ENCODE peak calls at places on chromosome 1, in six cellular contexts. F, W, U, M, S and V are unnamed samples.

GRCh38 chr1:12405325-12406217 is 175.7 kb downstream of the VPS13D start:
- DNase-seq in F (peak; percentile 36), U (no peak), S (peak; percentile 22), M (peak; percentile 65), W (peak; percentile 63), V (peak; percentile 59)

GRCh38 chr1:154787171-154787570 is 82.9 kb downstream of the KCNN3 start:
- DNase-seq in F (no peak), U (no peak), M (no peak), W (no peak), S (no peak), V (no peak)

GRCh38 chr1:22747021-22747734 is 36.5 kb downstream of the EPHB2 start:
- DNase-seq in U (no peak), S (no peak), M (peak; percentile 69), W (no peak), F (peak; percentile 91), V (peak; percentile 93)

GRCh38 chr1:61680500-61680899 is 44.4 kb downstream of the TM2D1 start:
- DNase-seq in M (no peak), U (no peak), S (no peak), F (no peak), W (no peak), V (peak; percentile 23)

GRCh38 chr1:205629751-205630150 is 2.1 kb downstream of the ELK4 start:
- DNase-seq in U (peak; percentile 19), S (no peak), W (no peak), F (no peak), M (peak; percentile 32), V (no peak)

GRCh38 chr1:55694297-55694696 is 479.1 kb upstream of the USP24 start:
- DNase-seq in F (peak; percentile 35), U (no peak), W (no peak), M (no peak), S (peak; percentile 74), V (peak; percentile 83)

GRCh38 chr1:112312315-112312714 is 83.7 kb upstream of the CTTNBP2NL start:
- DNase-seq in S (no peak), U (no peak), W (no peak), M (no peak), F (no peak), V (no peak)

GRCh38 chr1:199302554-199302953 is 663.7 kb downstream of the PTPRC start:
- DNase-seq in U (no peak), F (peak; percentile 19), W (no peak), S (no peak), M (peak; percentile 53), V (peak; percentile 71)

GRCh38 chr1:9984253-9984652 is 12.8 kb upstream of the RBP7 start:
- DNase-seq in U (no peak), M (no peak), S (no peak), W (no peak), F (no peak), V (no peak)

GRCh38 chr1:199273837-199274379 is 635.1 kb downstream of the PTPRC start:
- DNase-seq in M (peak; percentile 42), S (peak; percentile 23), U (no peak), F (peak; percentile 80), W (no peak), V (peak; percentile 60)

GRCh38 chr1:200029035-200029623 is 1.6 kb downstream of the NR5A2 start:
- DNase-seq in F (peak; percentile 36), W (peak; percentile 79), S (peak; percentile 82), M (peak; percentile 65), U (peak; percentile 88), V (no peak)

GRCh38 chr1:222955964-222956363 is 141.1 kb downstream of the DISP1 start:
- DNase-seq in S (no peak), F (no peak), W (no peak), M (no peak), U (no peak), V (no peak)

GRCh38 chr1:182724215-182724614 is 39.8 kb upstream of the RGS8 start:
- DNase-seq in W (no peak), F (no peak), S (no peak), M (no peak), U (no peak), V (no peak)

GRCh38 chr1:167631987-167632680 is 2.1 kb downstream of the RCSD1 start:
- DNase-seq in S (no peak), W (no peak), U (peak; percentile 75), M (no peak), F (no peak), V (no peak)

GRCh38 chr1:228226956-228227791 is 19.3 kb downstream of the OBSCN start:
- DNase-seq in W (no peak), F (peak; percentile 63), M (peak; percentile 52), U (peak; percentile 12), S (no peak), V (peak; percentile 36)

GRCh38 chr1:10965621-10966226 is 46.7 kb upstream of the TARDBP start:
- DNase-seq in M (peak; percentile 33), U (peak; percentile 14), W (no peak), F (no peak), S (no peak), V (no peak)

GRCh38 chr1:230327892-230328284 is 98.2 kb downstream of the PGBD5 start:
- DNase-seq in F (no peak), S (no peak), M (no peak), U (no peak), W (no peak), V (peak; percentile 43)

GRCh38 chr1:7641587-7642417 is 129.3 kb upstream of the VAMP3 start:
- DNase-seq in S (no peak), F (no peak), U (no peak), M (no peak), W (peak; percentile 21), V (no peak)

GRCh38 chr1:70441392-70442035 is 30.4 kb downstream of the CTH start:
- DNase-seq in M (no peak), W (no peak), S (no peak), F (no peak), U (no peak), V (no peak)

GRCh38 chr1:41374711-41375110 is 13.5 kb downstream of the FOXO6 start:
- DNase-seq in S (no peak), W (no peak), U (no peak), F (no peak), M (no peak), V (no peak)

GRCh38 chr1:221776495-221777413 is 34.9 kb upstream of the DUSP10 start:
- DNase-seq in F (no peak), S (no peak), M (no peak), W (no peak), U (no peak), V (no peak)

GRCh38 chr1:240092301-240093119 is 827 bp downstream of the FMN2 start:
- DNase-seq in U (no peak), S (peak; percentile 60), W (peak; percentile 57), M (peak; percentile 88), F (peak; percentile 74), V (peak; percentile 76)

GRCh38 chr1:204443260-204443619 is 31.6 kb upstream of the PPP1R15B start:
- DNase-seq in M (no peak), S (peak; percentile 40), U (no peak), F (no peak), W (no peak), V (no peak)

GRCh38 chr1:229165327-229165726 is 105.6 kb upstream of the RAB4A start:
- DNase-seq in M (no peak), W (no peak), S (no peak), F (no peak), U (no peak), V (no peak)

GRCh38 chr1:12287869-12288268 is 58.0 kb downstream of the VPS13D start:
- DNase-seq in U (no peak), F (no peak), S (no peak), M (no peak), W (no peak), V (no peak)

GRCh38 chr1:22317231-22317919 is 134.3 kb upstream of the ZBTB40 start:
- DNase-seq in M (peak; percentile 16), W (peak; percentile 76), F (no peak), U (peak; percentile 23), S (peak; percentile 50), V (no peak)

GRCh38 chr1:111656093-111657017 is 36.8 kb downstream of the RAP1A start:
- DNase-seq in S (peak; percentile 44), U (peak; percentile 48), W (peak; percentile 57), M (peak; percentile 75), F (peak; percentile 66), V (peak; percentile 12)

GRCh38 chr1:116537439-116537838 is 33.4 kb downstream of the CD58 start:
- DNase-seq in U (no peak), S (peak; percentile 13), M (peak; percentile 54), F (peak; percentile 58), W (no peak), V (peak; percentile 50)

DNA sequence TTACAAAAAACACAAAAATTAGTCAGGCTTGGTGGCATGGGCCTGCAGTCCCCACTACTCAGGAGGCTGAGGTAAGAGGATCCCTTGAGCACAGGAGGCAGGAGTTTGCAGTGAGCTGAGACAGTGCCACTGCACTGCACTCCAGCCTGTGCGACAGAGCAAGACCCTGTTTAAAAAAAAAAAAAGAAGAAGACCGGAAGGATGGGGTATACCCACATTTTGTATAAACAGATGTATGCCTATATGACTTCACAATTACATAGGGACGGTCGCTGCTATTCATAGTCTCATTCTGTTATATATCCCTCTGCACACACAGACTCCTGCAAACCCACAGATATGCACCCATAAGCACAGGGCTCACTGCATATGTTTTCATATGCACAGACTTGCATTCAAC is 12.7 kb downstream of the LCK start:
- DNase-seq in W (no peak), F (no peak), S (no peak), M (no peak), U (peak; percentile 90), V (no peak)
- H3K4me3 ChIP-seq in W (no peak overlapping the region), F (no peak overlapping the region), S (no peak overlapping the region), M (no peak overlapping the region), U (peak overlapping the region; percentile 54), V (no peak overlapping the region)

DNA sequence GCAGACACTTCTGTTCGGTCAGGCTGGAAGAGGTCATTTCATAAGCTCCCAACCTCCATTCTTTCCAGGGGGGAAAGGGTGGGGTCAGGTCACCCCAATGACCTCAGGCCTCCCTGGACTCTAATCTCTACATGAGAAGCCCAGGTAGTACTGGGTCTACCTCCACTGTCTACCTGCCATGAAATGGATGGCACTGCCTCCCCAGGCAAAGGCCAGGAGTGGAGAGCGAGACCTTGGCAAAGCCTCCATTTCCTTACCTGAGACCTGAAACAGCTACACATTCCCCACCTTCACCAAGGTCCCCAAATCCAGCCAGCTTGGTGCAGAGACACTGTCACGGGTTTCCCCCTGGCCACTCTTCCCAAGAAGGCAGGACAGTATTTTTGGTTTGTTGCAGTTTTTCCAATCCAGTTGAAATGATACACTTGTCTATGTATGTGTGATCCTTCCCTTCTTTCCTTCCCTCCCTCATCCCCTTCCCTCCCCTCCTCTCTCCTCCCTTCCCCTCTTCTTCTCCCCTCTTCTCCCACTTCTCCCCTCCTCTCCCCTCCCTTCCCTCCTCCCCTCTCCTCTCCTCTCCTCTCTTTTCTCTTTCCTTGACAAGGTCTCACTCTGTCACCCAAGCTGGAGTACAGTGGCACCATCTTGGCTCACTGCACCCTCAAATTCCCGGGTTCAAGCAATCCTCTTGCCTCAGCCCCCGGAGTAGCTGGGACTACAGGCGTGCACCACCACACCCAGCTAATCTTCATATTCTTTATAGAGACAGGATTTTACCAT is 16.1 kb downstream of the BTG2 start:
- DNase-seq in U (no peak), F (no peak), S (no peak), M (no peak), W (no peak), V (no peak)
- H4K20me1 ChIP-seq in U (no peaks in the 10 kb centered on the region), F (no peaks in the 10 kb centered on the region), S (no peaks in the 10 kb centered on the region), M (no peaks in the 10 kb centered on the region), W (no peaks in the 10 kb centered on the region), V (no peaks in the 10 kb centered on the region)

GRCh38 chr1:1294250-1294890 is 13.4 kb downstream of the ACAP3 start:
- DNase-seq in U (no peak), F (no peak), S (no peak), M (no peak), W (no peak), V (no peak)
- H3K4me3 ChIP-seq in U (no peak overlapping the region), F (no peak overlapping the region), S (no peak overlapping the region), M (no peak overlapping the region), W (peak overlapping the region; percentile 59), V (no peak overlapping the region)

DNA sequence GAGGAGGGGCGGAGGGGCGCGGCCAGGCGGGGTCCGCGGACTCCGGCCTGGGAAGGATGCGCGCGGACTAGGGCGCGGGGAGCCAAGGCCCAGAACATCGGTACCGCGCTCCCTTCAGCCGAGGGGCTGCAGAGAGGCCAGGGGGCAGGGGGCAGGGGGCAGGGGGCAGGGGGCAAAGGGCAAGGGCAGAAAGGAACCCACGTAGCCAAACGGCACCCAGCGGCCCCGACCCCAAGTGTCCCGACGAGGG is 516 bp downstream of the NPHP4 start:
- DNase-seq in U (no peak), W (no peak), M (no peak), S (no peak), F (no peak), V (no peak)
- H4K20me1 ChIP-seq in U (no peaks in the 10 kb centered on the region), W (peaks cover 15% of the 10 kb centered on the region), M (no peaks in the 10 kb centered on the region), S (no peaks in the 10 kb centered on the region), F (no peaks in the 10 kb centered on the region), V (peaks cover 16% of the 10 kb centered on the region)